ENCODE peak calls at places on chromosomes 5 and 9, in four cellular contexts. X is adrenal gland, D is H9, B is tibial nerve. N is an unnamed sample. For H3K9me3 and H3K27me3, the result is how much of the 10 kb centered on the place peaks cover.

GRCh38 chr5:172699999-172700685 is 59.1 kb downstream of the NEURL1B start:
- DNase-seq in X (no peak), D (peak), B (no peak), N (peak)

GRCh38 chr9:129172816-129173215 is 5.2 kb downstream of the IER5L start:
- DNase-seq in X (no peak), D (no peak), B (no peak), N (peak)

GRCh38 chr5:139524932-139525585 is 36.1 kb upstream of the UBE2D2 start:
- DNase-seq in X (no peak), D (no peak), B (no peak), N (no peak)

GRCh38 chr5:123367739-123368138 is 55.5 kb downstream of the CEP120 start:
- DNase-seq in X (no peak), D (no peak), B (no peak), N (peak)

GRCh38 chr9:136764301-136764891 is at the start of gene LCN15:
- DNase-seq in X (peak), D (peak), B (no peak), N (no peak)

GRCh38 chr9:83714316-83714715 is 6.6 kb upstream of the UBQLN1 start:
- DNase-seq in X (no peak), D (no peak), B (no peak), N (no peak)

GRCh38 chr9:129458663-129459549 is 162.0 kb downstream of the C9orf50 start:
- DNase-seq in X (peak), D (no peak), B (no peak), N (peak)

GRCh38 chr9:32502459-32502858 is 23.5 kb downstream of the RIGI start:
- DNase-seq in X (no peak), D (no peak), B (no peak), N (no peak)

GRCh38 chr9:134413890-134414731 is 87.9 kb downstream of the RXRA start:
- DNase-seq in X (no peak), D (no peak), B (no peak), N (peak)

GRCh38 chr9:92196909-92197308 is 81.7 kb upstream of the SPTLC1 start:
- DNase-seq in X (peak), D (no peak), B (no peak), N (peak)

GRCh38 chr9:81473206-81473605 is 216.1 kb downstream of the TLE1 start:
- DNase-seq in X (no peak), D (no peak), B (no peak), N (no peak)

GRCh38 chr5:80822640-80823039 is 137.5 kb upstream of the RASGRF2 start:
- DNase-seq in X (no peak), D (no peak), B (no peak), N (no peak)

GRCh38 chr5:123810253-123810652 is 298.3 kb downstream of the CSNK1G3 start:
- DNase-seq in X (no peak), D (no peak), B (peak), N (peak)

GRCh38 chr5:132380741-132381140 is 11.2 kb downstream of the SLC22A5 start:
- DNase-seq in X (no peak), D (no peak), B (no peak), N (no peak)

GRCh38 chr9:112870556-112870955 is 20.1 kb downstream of the SLC46A2 start:
- DNase-seq in X (no peak), D (no peak), B (no peak), N (no peak)

GRCh38 chr5:67215592-67216471 is 19.2 kb upstream of the CD180 start:
- DNase-seq in X (peak), D (no peak), B (peak), N (peak)

GRCh38 chr9:8447618-8448017 is 648.0 kb upstream of the DMAC1 start:
- DNase-seq in X (no peak), D (no peak), B (no peak), N (no peak)

GRCh38 chr5:149320791-149321330 is 24.4 kb upstream of the GRPEL2 start:
- DNase-seq in X (peak), D (peak), B (peak), N (peak)

GRCh38 chr9:82924243-82924605 is 138.7 kb downstream of the RASEF start:
- DNase-seq in X (no peak), D (no peak), B (no peak), N (no peak)

GRCh38 chr5:1466631-1467265 is 21.5 kb upstream of the SLC6A3 start:
- DNase-seq in X (no peak), D (no peak), B (no peak), N (no peak)

GRCh38 chr5:158045696-158046095 is 186.8 kb upstream of the CLINT1 start:
- DNase-seq in X (no peak), D (no peak), B (no peak), N (no peak)
- H3K9me3 ChIP-seq in X (under half), D (under half), B (under half), N (under half)

GRCh38 chr9:95835398-95835797 is 40.1 kb upstream of the ERCC6L2 start:
- DNase-seq in X (no peak), D (no peak), B (no peak), N (no peak)

GRCh38 chr9:95833549-95834178 is 41.8 kb upstream of the ERCC6L2 start:
- DNase-seq in X (no peak), D (no peak), B (no peak), N (no peak)

GRCh38 chr9:95834281-95834907 is 41.1 kb upstream of the ERCC6L2 start:
- DNase-seq in X (no peak), D (no peak), B (no peak), N (peak)

GRCh38 chr9:95839012-95839411 is 36.5 kb upstream of the ERCC6L2 start:
- DNase-seq in X (no peak), D (no peak), B (no peak), N (no peak)

DNA sequence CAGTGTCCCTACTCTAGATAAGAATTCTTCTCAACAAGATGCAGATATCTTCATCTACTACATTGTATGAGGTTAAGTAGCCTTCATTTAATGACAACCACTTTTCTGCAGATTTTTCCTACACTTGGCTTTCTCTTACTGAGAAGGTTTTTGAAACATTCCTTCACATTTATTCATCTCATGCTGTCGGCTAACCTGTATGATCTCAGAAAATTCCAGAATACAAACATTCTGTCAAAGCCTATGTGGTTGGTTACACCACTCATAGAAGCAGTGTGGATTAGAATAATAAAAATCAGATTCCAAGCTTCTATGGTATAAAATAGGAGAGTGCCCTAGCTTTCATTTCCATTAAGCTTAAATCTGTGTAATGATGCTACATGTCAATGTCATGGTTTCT is 39.4 kb upstream of the ERCC6L2 start:
- DNase-seq in X (no peak), D (no peak), B (no peak), N (no peak)
- H3K27me3 ChIP-seq in X (under half), D (under half), B (under half), N (under half)

GRCh38 chr5:137217599-137218200 is 281.4 kb downstream of the SPOCK1 start:
- DNase-seq in X (no peak), D (no peak), B (no peak), N (no peak)
- H3K9me3 ChIP-seq in X (under half), D (under half), B (under half), N (under half)

GRCh38 chr5:136275601-136276000 is 82.6 kb upstream of the SMIM32 start:
- DNase-seq in X (no peak), D (no peak), B (no peak), N (peak)

DNA sequence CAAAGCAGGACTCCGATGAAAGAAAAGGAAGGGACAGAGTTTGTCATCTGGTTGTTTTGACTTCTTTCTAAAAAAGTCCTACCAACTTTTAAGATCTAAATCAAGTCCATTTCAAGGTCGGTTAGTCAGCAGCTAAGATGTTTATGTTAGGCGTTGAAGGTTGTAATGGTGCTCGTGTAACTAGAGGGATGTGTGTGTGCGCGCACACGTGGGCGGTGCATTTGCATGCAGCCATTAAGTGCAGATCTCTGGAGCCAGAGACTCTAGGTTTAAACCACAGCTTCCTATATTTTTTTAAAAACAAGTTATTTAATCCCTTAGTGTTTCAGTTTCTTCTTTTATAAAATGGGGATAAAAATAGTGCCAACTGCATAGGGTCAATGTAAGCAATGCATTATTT is 77.0 kb upstream of the SMIM32 start:
- DNase-seq in X (no peak), D (no peak), B (no peak), N (no peak)
- H3K27me3 ChIP-seq in X (under half), D (under half), B (under half), N (under half)

GRCh38 chr5:180938294-180938693 is 39.3 kb downstream of the BTNL8 start:
- DNase-seq in X (no peak), D (no peak), B (no peak), N (no peak)
- H3K9me3 ChIP-seq in X (under half), D (under half), B (under half), N (under half)

DNA sequence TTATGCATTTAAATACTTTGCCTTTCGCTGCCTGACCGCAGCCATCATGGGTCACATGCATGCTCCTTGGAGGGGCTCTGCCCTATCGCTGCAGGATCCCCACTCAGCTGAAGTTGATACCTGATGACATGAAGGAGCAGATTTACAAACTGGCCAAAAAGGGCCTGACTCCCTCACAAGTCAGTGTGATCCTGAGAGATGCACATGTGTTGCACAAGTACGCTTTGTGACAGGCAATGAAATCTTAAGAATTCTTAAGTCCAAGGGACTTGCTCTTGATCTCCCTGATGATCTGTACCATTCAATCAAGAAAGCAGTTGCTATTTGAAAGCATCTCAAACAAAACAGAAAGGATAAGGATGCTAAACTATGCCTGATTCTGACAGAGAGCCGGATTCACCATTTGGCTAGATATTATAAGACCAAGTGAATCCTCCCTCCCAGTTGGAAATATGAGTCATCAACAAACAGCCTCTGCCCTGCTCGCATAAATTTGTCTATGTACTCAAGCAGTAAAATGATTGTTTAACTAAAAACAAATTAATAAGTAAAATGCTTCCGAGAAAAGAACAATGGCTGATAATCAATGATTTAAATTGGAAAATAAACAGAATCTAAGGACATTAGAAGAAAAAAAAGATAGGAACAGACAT is 41.6 kb upstream of the PPP2CA start:
- DNase-seq in X (no peak), D (no peak), B (no peak), N (no peak)
- H3K27me3 ChIP-seq in X (under half), D (under half), B (under half), N (under half)

DNA sequence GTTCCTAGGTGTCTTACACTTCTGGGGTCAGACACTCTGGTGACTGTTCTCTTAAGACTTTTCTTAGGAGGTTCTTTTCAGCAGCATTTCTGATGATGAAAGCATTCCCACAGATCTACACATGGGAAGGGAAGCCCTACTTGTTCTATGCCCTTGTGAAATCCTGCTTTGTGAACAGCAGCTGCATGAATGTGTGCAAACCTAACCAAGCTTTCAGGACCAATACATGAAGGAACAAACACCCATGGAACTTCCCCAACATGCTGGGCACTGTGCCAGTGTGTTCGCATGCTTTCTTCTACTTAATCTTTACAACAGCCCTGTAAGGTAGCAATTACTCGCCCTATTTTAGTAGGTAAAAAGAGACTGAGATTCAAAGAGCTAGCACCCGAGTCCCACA is 439.9 kb upstream of the KLF4 start:
- DNase-seq in X (peak), D (no peak), B (peak), N (peak)
- H3K9me3 ChIP-seq in X (under half), D (under half), B (under half), N (under half)

GRCh38 chr5:23330726-23331125 is 176.7 kb upstream of the PRDM9 start:
- DNase-seq in X (no peak), D (no peak), B (no peak), N (no peak)
- H3K27me3 ChIP-seq in X (under half), D (under half), B (under half), N (under half)

GRCh38 chr9:11402621-11403020 is 789.8 kb upstream of the PTPRD start:
- DNase-seq in X (no peak), D (no peak), B (no peak), N (no peak)
- H3K9me3 ChIP-seq in X (under half), D (under half), B (under half), N (under half)

GRCh38 chr5:10839118-10839517 is 78.1 kb upstream of the DAP start:
- DNase-seq in X (peak), D (no peak), B (no peak), N (no peak)

GRCh38 chr5:10839916-10840599 is 79.0 kb upstream of the DAP start:
- DNase-seq in X (no peak), D (no peak), B (no peak), N (no peak)

GRCh38 chr5:10834695-10835094 is 73.7 kb upstream of the DAP start:
- DNase-seq in X (no peak), D (no peak), B (no peak), N (no peak)

GRCh38 chr5:10838038-10838437 is 77.0 kb upstream of the DAP start:
- DNase-seq in X (peak), D (no peak), B (no peak), N (no peak)

DNA sequence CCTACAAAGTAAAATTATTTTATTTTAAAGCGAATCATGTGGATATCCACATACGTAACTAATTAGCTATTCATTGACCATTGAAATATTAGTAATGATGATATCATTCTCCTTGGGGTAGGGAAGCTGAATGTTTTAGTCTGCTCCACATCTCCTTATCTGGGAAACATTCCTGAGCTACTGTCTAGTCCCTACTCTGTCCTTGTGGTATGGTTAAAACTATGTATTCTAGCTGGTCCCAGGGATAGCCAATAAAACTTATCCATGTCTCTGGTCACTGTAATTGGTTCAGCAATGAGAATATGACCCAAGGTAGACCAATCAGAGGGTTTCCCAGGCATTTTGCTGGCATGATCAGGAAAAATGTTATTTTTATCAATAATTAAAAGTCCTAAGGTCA is 76.0 kb upstream of the DAP start:
- DNase-seq in X (no peak), D (no peak), B (no peak), N (no peak)
- H3K27me3 ChIP-seq in X (under half), D (under half), B (under half), N (under half)

N was measured in hepatocyte.